ENCODE peak calls at places on chromosomes 12 and 14, in eight cellular contexts. One of them, this sample, is unnamed.

GRCh38 chr12:127773520-127773919 is 493.4 kb upstream of the TMEM132C start:
- DNase-seq in esophagus squamous epithelium: no peak
- DNase-seq in epithelial cell of esophagus: no peak
- DNase-seq in tibial artery: no peak
- DNase-seq in psoas muscle: no peak
- DNase-seq in AG04450: no peak
- DNase-seq in choroid plexus epithelial cell: no peak
- DNase-seq in cardiac muscle cell: no peak
- DNase-seq in this sample: no peak

GRCh38 chr14:29814153-29815057 is 113.2 kb downstream of the PRKD1 start:
- DNase-seq in esophagus squamous epithelium: no peak
- DNase-seq in epithelial cell of esophagus: no peak
- DNase-seq in AG04450: no peak
- DNase-seq in choroid plexus epithelial cell: peak
- DNase-seq in psoas muscle: peak
- DNase-seq in tibial artery: no peak
- DNase-seq in cardiac muscle cell: peak
- DNase-seq in this sample: peak

GRCh38 chr12:42094277-42094676 is 50.4 kb downstream of the GXYLT1 start:
- DNase-seq in choroid plexus epithelial cell: peak
- DNase-seq in psoas muscle: no peak
- DNase-seq in cardiac muscle cell: peak
- DNase-seq in esophagus squamous epithelium: no peak
- DNase-seq in tibial artery: no peak
- DNase-seq in epithelial cell of esophagus: peak
- DNase-seq in AG04450: peak
- DNase-seq in this sample: no peak

GRCh38 chr14:75011356-75012097 is 8.8 kb downstream of the EIF2B2 start:
- DNase-seq in choroid plexus epithelial cell: peak
- DNase-seq in cardiac muscle cell: peak
- DNase-seq in epithelial cell of esophagus: peak
- DNase-seq in esophagus squamous epithelium: no peak
- DNase-seq in AG04450: no peak
- DNase-seq in psoas muscle: no peak
- DNase-seq in tibial artery: no peak
- DNase-seq in this sample: no peak

GRCh38 chr12:77751939-77752338 is 78.8 kb upstream of the NAV3 start:
- DNase-seq in cardiac muscle cell: peak
- DNase-seq in esophagus squamous epithelium: no peak
- DNase-seq in epithelial cell of esophagus: no peak
- DNase-seq in tibial artery: no peak
- DNase-seq in psoas muscle: no peak
- DNase-seq in choroid plexus epithelial cell: peak
- DNase-seq in AG04450: no peak
- DNase-seq in this sample: no peak

GRCh38 chr12:26239127-26239500 is 43.7 kb downstream of the SSPN start:
- DNase-seq in cardiac muscle cell: no peak
- DNase-seq in esophagus squamous epithelium: no peak
- DNase-seq in AG04450: no peak
- DNase-seq in psoas muscle: no peak
- DNase-seq in epithelial cell of esophagus: no peak
- DNase-seq in tibial artery: no peak
- DNase-seq in choroid plexus epithelial cell: no peak
- DNase-seq in this sample: no peak

GRCh38 chr12:2856051-2856450 is 788 bp downstream of the TEX52 start:
- DNase-seq in esophagus squamous epithelium: no peak
- DNase-seq in psoas muscle: no peak
- DNase-seq in AG04450: no peak
- DNase-seq in choroid plexus epithelial cell: no peak
- DNase-seq in cardiac muscle cell: no peak
- DNase-seq in tibial artery: no peak
- DNase-seq in epithelial cell of esophagus: no peak
- DNase-seq in this sample: no peak

GRCh38 chr12:92574911-92575570 is 127.7 kb upstream of the PLEKHG7 start:
- DNase-seq in cardiac muscle cell: no peak
- DNase-seq in choroid plexus epithelial cell: no peak
- DNase-seq in psoas muscle: no peak
- DNase-seq in tibial artery: no peak
- DNase-seq in AG04450: no peak
- DNase-seq in esophagus squamous epithelium: no peak
- DNase-seq in epithelial cell of esophagus: no peak
- DNase-seq in this sample: no peak

GRCh38 chr14:90140956-90141316 is 79.1 kb downstream of the KCNK13 start:
- DNase-seq in tibial artery: no peak
- DNase-seq in cardiac muscle cell: peak
- DNase-seq in esophagus squamous epithelium: no peak
- DNase-seq in epithelial cell of esophagus: peak
- DNase-seq in psoas muscle: no peak
- DNase-seq in choroid plexus epithelial cell: peak
- DNase-seq in AG04450: no peak
- DNase-seq in this sample: no peak

GRCh38 chr12:127270193-127270592 is 996.8 kb upstream of the TMEM132C start:
- DNase-seq in tibial artery: no peak
- DNase-seq in esophagus squamous epithelium: no peak
- DNase-seq in psoas muscle: no peak
- DNase-seq in choroid plexus epithelial cell: peak
- DNase-seq in cardiac muscle cell: peak
- DNase-seq in AG04450: no peak
- DNase-seq in epithelial cell of esophagus: peak
- DNase-seq in this sample: peak

GRCh38 chr12:113207621-113208040 is 13.6 kb upstream of the TPCN1 start:
- DNase-seq in tibial artery: no peak
- DNase-seq in cardiac muscle cell: no peak
- DNase-seq in choroid plexus epithelial cell: peak
- DNase-seq in psoas muscle: no peak
- DNase-seq in epithelial cell of esophagus: no peak
- DNase-seq in AG04450: no peak
- DNase-seq in esophagus squamous epithelium: no peak
- DNase-seq in this sample: no peak
- H3K4me3 ChIP-seq in tibial artery: no peak
- H3K4me3 ChIP-seq in cardiac muscle cell: no peak
- H3K4me3 ChIP-seq in choroid plexus epithelial cell: no peak
- H3K4me3 ChIP-seq in psoas muscle: no peak
- H3K4me3 ChIP-seq in epithelial cell of esophagus: no peak
- H3K4me3 ChIP-seq in AG04450: no peak
- H3K4me3 ChIP-seq in esophagus squamous epithelium: no peak
- H3K4me3 ChIP-seq in this sample: no peak

DNA sequence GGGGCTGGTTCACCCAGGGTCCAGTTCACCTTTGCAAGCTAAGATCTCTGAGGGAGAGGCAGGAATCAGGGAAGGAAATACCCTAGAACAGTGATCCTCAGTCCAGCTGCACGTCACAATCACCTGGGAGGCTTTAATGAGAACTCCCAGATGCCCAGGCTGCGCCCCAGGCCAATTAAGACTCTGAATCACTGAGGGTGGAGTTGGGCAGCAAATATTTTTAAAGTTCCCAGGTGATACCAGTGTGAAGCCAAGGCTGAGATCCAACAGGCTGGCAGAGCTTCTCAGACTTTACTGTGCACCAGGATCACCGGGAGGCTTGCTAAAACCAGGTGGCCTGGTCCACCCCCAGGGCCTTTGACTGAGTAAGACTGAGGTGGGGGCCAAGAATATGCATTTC is 23.8 kb downstream of the MYL2 start:
- DNase-seq in tibial artery: no peak
- DNase-seq in esophagus squamous epithelium: no peak
- DNase-seq in psoas muscle: no peak
- DNase-seq in choroid plexus epithelial cell: no peak
- DNase-seq in epithelial cell of esophagus: peak
- DNase-seq in AG04450: no peak
- DNase-seq in cardiac muscle cell: no peak
- DNase-seq in this sample: no peak
- H3K4me3 ChIP-seq in tibial artery: no peak
- H3K4me3 ChIP-seq in esophagus squamous epithelium: no peak
- H3K4me3 ChIP-seq in psoas muscle: no peak
- H3K4me3 ChIP-seq in choroid plexus epithelial cell: no peak
- H3K4me3 ChIP-seq in epithelial cell of esophagus: no peak
- H3K4me3 ChIP-seq in AG04450: no peak
- H3K4me3 ChIP-seq in cardiac muscle cell: no peak
- H3K4me3 ChIP-seq in this sample: no peak

GRCh38 chr12:27330846-27331245 is 1.8 kb upstream of the BMAL2 start:
- DNase-seq in psoas muscle: no peak
- DNase-seq in choroid plexus epithelial cell: peak
- DNase-seq in epithelial cell of esophagus: peak
- DNase-seq in cardiac muscle cell: peak
- DNase-seq in tibial artery: no peak
- DNase-seq in esophagus squamous epithelium: no peak
- DNase-seq in AG04450: no peak
- DNase-seq in this sample: no peak
- H3K4me3 ChIP-seq in psoas muscle: no peak
- H3K4me3 ChIP-seq in choroid plexus epithelial cell: no peak
- H3K4me3 ChIP-seq in epithelial cell of esophagus: no peak
- H3K4me3 ChIP-seq in cardiac muscle cell: no peak
- H3K4me3 ChIP-seq in tibial artery: no peak
- H3K4me3 ChIP-seq in esophagus squamous epithelium: no peak
- H3K4me3 ChIP-seq in AG04450: peak
- H3K4me3 ChIP-seq in this sample: no peak

DNA sequence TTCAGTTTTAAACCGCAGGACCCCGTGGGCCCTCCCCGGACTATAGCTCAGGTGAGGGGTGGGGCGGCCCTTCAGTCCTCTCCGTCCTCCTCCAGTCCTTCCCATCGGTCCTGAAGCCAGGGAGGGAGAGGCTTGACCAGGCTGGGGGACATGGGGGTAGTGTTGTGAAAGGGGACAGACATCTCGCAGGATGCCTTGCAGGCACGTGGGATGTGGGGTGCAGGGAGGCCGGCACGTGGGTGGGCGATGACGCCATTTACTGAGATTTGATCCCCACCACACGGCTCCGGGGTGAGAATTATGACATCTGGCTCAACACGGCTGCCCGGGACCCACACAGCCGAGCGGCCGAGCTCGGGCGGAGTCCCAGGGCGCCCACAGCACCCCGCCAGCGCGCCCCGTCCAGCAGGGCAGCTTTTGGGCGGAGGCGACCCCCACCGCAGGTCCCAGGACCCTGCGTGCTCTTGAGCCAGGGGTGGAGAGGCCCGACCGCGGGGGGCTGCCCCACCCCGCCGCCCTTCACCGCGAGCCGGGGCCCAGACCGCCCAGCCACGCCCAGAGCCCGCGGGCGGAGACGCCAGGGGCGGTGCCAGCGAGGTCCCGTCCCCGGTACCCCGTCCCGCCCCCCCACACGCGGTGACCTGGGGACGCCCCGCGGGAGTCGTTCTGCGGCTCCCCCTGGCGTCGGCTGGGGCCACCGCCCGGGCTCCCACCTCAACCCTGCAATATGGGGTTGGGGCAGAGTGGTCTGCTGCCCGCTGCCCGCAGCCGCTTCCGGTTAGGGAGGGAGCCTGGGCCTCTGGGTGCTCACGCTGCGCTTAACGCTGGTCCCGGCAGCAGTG is 3.3 kb upstream of the EXOC3L4 start:
- DNase-seq in tibial artery: no peak
- DNase-seq in esophagus squamous epithelium: no peak
- DNase-seq in cardiac muscle cell: peak
- DNase-seq in AG04450: no peak
- DNase-seq in epithelial cell of esophagus: peak
- DNase-seq in psoas muscle: peak
- DNase-seq in choroid plexus epithelial cell: peak
- DNase-seq in this sample: peak
- H3K4me3 ChIP-seq in tibial artery: peak
- H3K4me3 ChIP-seq in esophagus squamous epithelium: peak
- H3K4me3 ChIP-seq in cardiac muscle cell: peak
- H3K4me3 ChIP-seq in AG04450: peak
- H3K4me3 ChIP-seq in epithelial cell of esophagus: no peak
- H3K4me3 ChIP-seq in psoas muscle: peak
- H3K4me3 ChIP-seq in choroid plexus epithelial cell: peak
- H3K4me3 ChIP-seq in this sample: peak

GRCh38 chr12:52249041-52249461 is 16.0 kb downstream of the KRT7 start:
- DNase-seq in cardiac muscle cell: no peak
- DNase-seq in esophagus squamous epithelium: no peak
- DNase-seq in AG04450: no peak
- DNase-seq in psoas muscle: peak
- DNase-seq in epithelial cell of esophagus: no peak
- DNase-seq in choroid plexus epithelial cell: no peak
- DNase-seq in tibial artery: peak
- DNase-seq in this sample: peak

GRCh38 chr12:52250048-52250990 is 17.3 kb downstream of the KRT7 start:
- DNase-seq in AG04450: no peak
- DNase-seq in psoas muscle: no peak
- DNase-seq in esophagus squamous epithelium: no peak
- DNase-seq in choroid plexus epithelial cell: no peak
- DNase-seq in tibial artery: peak
- DNase-seq in cardiac muscle cell: no peak
- DNase-seq in epithelial cell of esophagus: no peak
- DNase-seq in this sample: no peak

GRCh38 chr12:52247622-52248540 is 14.8 kb downstream of the KRT7 start:
- DNase-seq in psoas muscle: no peak
- DNase-seq in epithelial cell of esophagus: no peak
- DNase-seq in esophagus squamous epithelium: no peak
- DNase-seq in AG04450: no peak
- DNase-seq in choroid plexus epithelial cell: no peak
- DNase-seq in cardiac muscle cell: no peak
- DNase-seq in tibial artery: peak
- DNase-seq in this sample: no peak

GRCh38 chr12:52248541-52249035 is 15.5 kb downstream of the KRT7 start:
- DNase-seq in esophagus squamous epithelium: no peak
- DNase-seq in AG04450: no peak
- DNase-seq in epithelial cell of esophagus: no peak
- DNase-seq in psoas muscle: no peak
- DNase-seq in tibial artery: peak
- DNase-seq in choroid plexus epithelial cell: no peak
- DNase-seq in cardiac muscle cell: no peak
- DNase-seq in this sample: no peak

GRCh38 chr12:52249511-52250047 is 16.5 kb downstream of the KRT7 start:
- DNase-seq in cardiac muscle cell: no peak
- DNase-seq in AG04450: no peak
- DNase-seq in tibial artery: peak
- DNase-seq in choroid plexus epithelial cell: no peak
- DNase-seq in psoas muscle: no peak
- DNase-seq in epithelial cell of esophagus: no peak
- DNase-seq in esophagus squamous epithelium: no peak
- DNase-seq in this sample: no peak
- H3K4me3 ChIP-seq in cardiac muscle cell: no peak
- H3K4me3 ChIP-seq in AG04450: no peak
- H3K4me3 ChIP-seq in tibial artery: no peak
- H3K4me3 ChIP-seq in choroid plexus epithelial cell: no peak
- H3K4me3 ChIP-seq in psoas muscle: no peak
- H3K4me3 ChIP-seq in epithelial cell of esophagus: no peak
- H3K4me3 ChIP-seq in esophagus squamous epithelium: no peak
- H3K4me3 ChIP-seq in this sample: no peak

GRCh38 chr12:53381739-53382630 is 2.0 kb downstream of the SP1 start:
- DNase-seq in epithelial cell of esophagus: peak
- DNase-seq in tibial artery: peak
- DNase-seq in choroid plexus epithelial cell: peak
- DNase-seq in psoas muscle: peak
- DNase-seq in AG04450: no peak
- DNase-seq in esophagus squamous epithelium: no peak
- DNase-seq in cardiac muscle cell: peak
- DNase-seq in this sample: no peak
- H3K4me3 ChIP-seq in epithelial cell of esophagus: peak
- H3K4me3 ChIP-seq in tibial artery: peak
- H3K4me3 ChIP-seq in choroid plexus epithelial cell: peak
- H3K4me3 ChIP-seq in psoas muscle: peak
- H3K4me3 ChIP-seq in AG04450: peak
- H3K4me3 ChIP-seq in esophagus squamous epithelium: peak
- H3K4me3 ChIP-seq in cardiac muscle cell: peak
- H3K4me3 ChIP-seq in this sample: no peak

DNA sequence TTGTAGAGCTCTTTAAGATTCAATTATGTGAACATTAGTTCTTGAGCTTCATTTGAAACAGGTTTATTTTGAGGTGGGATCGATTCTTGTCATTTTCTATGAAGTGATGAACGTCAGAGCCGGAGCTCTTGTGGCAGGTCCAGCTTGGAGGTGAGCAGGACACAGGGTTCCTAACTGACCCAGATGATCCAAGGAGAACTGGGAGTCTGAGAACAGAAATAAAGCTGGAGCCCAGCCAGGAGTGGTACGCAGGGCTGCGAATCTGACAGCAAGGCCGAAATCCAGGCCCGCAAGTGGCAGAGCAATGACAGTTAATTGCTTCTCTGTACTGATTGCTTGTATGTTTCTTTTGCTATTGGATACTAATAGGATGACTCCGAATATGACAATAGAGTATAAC is 46.5 kb downstream of the EML1 start:
- DNase-seq in tibial artery: no peak
- DNase-seq in psoas muscle: no peak
- DNase-seq in cardiac muscle cell: no peak
- DNase-seq in AG04450: no peak
- DNase-seq in epithelial cell of esophagus: no peak
- DNase-seq in esophagus squamous epithelium: no peak
- DNase-seq in choroid plexus epithelial cell: no peak
- DNase-seq in this sample: no peak
- H3K4me3 ChIP-seq in tibial artery: no peak
- H3K4me3 ChIP-seq in psoas muscle: no peak
- H3K4me3 ChIP-seq in cardiac muscle cell: no peak
- H3K4me3 ChIP-seq in AG04450: no peak
- H3K4me3 ChIP-seq in epithelial cell of esophagus: no peak
- H3K4me3 ChIP-seq in esophagus squamous epithelium: no peak
- H3K4me3 ChIP-seq in choroid plexus epithelial cell: no peak
- H3K4me3 ChIP-seq in this sample: no peak

This sample was measured in lung.